ENCODE peak calls at places on chromosomes 4 and X, in four cellular contexts. One of them, this sample, is unnamed.

GRCh38 chr4:6071191-6071958 is 53.1 kb upstream of the C4orf50 start:
- DNase-seq in HepG2: no peak
- DNase-seq in K562: no peak
- DNase-seq in GM12878: no peak
- DNase-seq in this sample: peak; percentile 37

GRCh38 chr4:20260821-20261220 is 9.1 kb downstream of the SLIT2 start:
- DNase-seq in HepG2: no peak
- DNase-seq in K562: no peak
- DNase-seq in GM12878: no peak
- DNase-seq in this sample: no peak

GRCh38 chr4:81290818-81291217 is 75.8 kb upstream of the PRKG2 start:
- DNase-seq in HepG2: no peak
- DNase-seq in K562: no peak
- DNase-seq in GM12878: no peak
- DNase-seq in this sample: no peak

GRCh38 chrX:121823406-121823805 is 776.0 kb downstream of the GLUD2 start:
- DNase-seq in HepG2: no peak
- DNase-seq in K562: no peak
- DNase-seq in GM12878: no peak
- DNase-seq in this sample: no peak

GRCh38 chr4:128958194-128958593 is 135.1 kb downstream of the SCLT1 start:
- DNase-seq in HepG2: peak; percentile 83
- DNase-seq in K562: no peak
- DNase-seq in GM12878: no peak
- DNase-seq in this sample: no peak

GRCh38 chr4:25970691-25971427 is 56.8 kb downstream of the SMIM20 start:
- DNase-seq in HepG2: peak; percentile 28
- DNase-seq in K562: no peak
- DNase-seq in GM12878: no peak
- DNase-seq in this sample: no peak

GRCh38 chrX:39693298-39693697 is 404.5 kb downstream of the BCOR start:
- DNase-seq in HepG2: no peak
- DNase-seq in K562: peak; percentile 87
- DNase-seq in GM12878: no peak
- DNase-seq in this sample: no peak

GRCh38 chrX:136847874-136848273 is 32.7 kb downstream of the RBMX start:
- DNase-seq in HepG2: no peak
- DNase-seq in K562: peak; percentile 78
- DNase-seq in GM12878: no peak
- DNase-seq in this sample: no peak

GRCh38 chr4:20916106-20916505 is 215.8 kb downstream of the PACRGL start:
- DNase-seq in HepG2: no peak
- DNase-seq in K562: no peak
- DNase-seq in GM12878: no peak
- DNase-seq in this sample: no peak

GRCh38 chrX:109448539-109448938 is 33.3 kb downstream of the GUCY2F start:
- DNase-seq in HepG2: no peak
- DNase-seq in K562: no peak
- DNase-seq in GM12878: no peak
- DNase-seq in this sample: no peak

GRCh38 chrX:13287816-13288215 is 32.0 kb downstream of the ATXN3L start:
- DNase-seq in HepG2: no peak
- DNase-seq in K562: peak; percentile 69
- DNase-seq in GM12878: no peak
- DNase-seq in this sample: no peak

GRCh38 chr4:2412534-2412884 is 5.9 kb downstream of the ZFYVE28 start:
- DNase-seq in HepG2: no peak
- DNase-seq in K562: peak; percentile 83
- DNase-seq in GM12878: no peak
- DNase-seq in this sample: no peak

DNA sequence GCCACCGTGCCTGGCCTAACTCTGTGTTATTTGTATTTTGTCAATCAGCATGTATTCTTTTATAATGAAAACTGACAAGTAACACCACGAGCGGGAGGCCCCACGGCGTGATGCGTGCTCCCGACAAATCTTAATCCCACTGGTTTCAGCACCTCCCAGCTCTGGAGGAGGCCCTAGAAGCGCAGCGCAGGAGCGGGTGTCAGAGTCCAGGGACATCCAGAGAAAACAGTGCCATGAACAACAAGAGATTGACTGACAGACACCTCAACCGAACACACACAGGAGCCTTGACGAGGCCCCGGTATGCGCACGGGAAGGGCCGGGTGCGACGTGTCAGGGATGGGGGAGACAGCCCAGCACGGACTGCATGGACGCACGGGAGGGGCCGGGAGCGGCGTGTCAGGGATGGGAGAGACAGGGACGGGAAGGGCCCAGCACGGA is 23.0 kb downstream of the GAK start:
- DNase-seq in HepG2: no peak
- DNase-seq in K562: no peak
- DNase-seq in GM12878: no peak
- DNase-seq in this sample: no peak
- TF ChIP-seq CBFB in HepG2: no peak
- TF ChIP-seq CBFB in K562: no peak
- TF ChIP-seq CBFB in GM12878: no peak
- TF ChIP-seq CBFB in this sample: no peak

GRCh38 chr4:115201042-115201330 is 87.6 kb upstream of the NDST4 start:
- DNase-seq in HepG2: no peak
- DNase-seq in K562: no peak
- DNase-seq in GM12878: no peak
- DNase-seq in this sample: no peak
- TF ChIP-seq CBFB in HepG2: no peak
- TF ChIP-seq CBFB in K562: no peak
- TF ChIP-seq CBFB in GM12878: no peak
- TF ChIP-seq CBFB in this sample: no peak

GRCh38 chr4:52172166-52172565 is 121.1 kb downstream of the SPATA18 start:
- DNase-seq in HepG2: no peak
- DNase-seq in K562: peak; percentile 3
- DNase-seq in GM12878: no peak
- DNase-seq in this sample: peak; percentile 14

GRCh38 chr4:52173470-52174055 is 122.5 kb downstream of the SPATA18 start:
- DNase-seq in HepG2: no peak
- DNase-seq in K562: no peak
- DNase-seq in GM12878: no peak
- DNase-seq in this sample: no peak
- TF ChIP-seq CBFB in HepG2: no peak
- TF ChIP-seq CBFB in K562: no peak
- TF ChIP-seq CBFB in GM12878: no peak
- TF ChIP-seq CBFB in this sample: no peak

GRCh38 chrX:154355776-154356140 is 18.7 kb downstream of the FLNA start:
- DNase-seq in HepG2: no peak
- DNase-seq in K562: no peak
- DNase-seq in GM12878: no peak
- DNase-seq in this sample: no peak

GRCh38 chrX:154355094-154355775 is 19.2 kb downstream of the FLNA start:
- DNase-seq in HepG2: no peak
- DNase-seq in K562: no peak
- DNase-seq in GM12878: no peak
- DNase-seq in this sample: no peak

GRCh38 chrX:154354013-154354412 is 20.4 kb downstream of the FLNA start:
- DNase-seq in HepG2: no peak
- DNase-seq in K562: no peak
- DNase-seq in GM12878: no peak
- DNase-seq in this sample: no peak

GRCh38 chrX:154353172-154353843 is 21.1 kb downstream of the FLNA start:
- DNase-seq in HepG2: no peak
- DNase-seq in K562: no peak
- DNase-seq in GM12878: no peak
- DNase-seq in this sample: no peak

DNA sequence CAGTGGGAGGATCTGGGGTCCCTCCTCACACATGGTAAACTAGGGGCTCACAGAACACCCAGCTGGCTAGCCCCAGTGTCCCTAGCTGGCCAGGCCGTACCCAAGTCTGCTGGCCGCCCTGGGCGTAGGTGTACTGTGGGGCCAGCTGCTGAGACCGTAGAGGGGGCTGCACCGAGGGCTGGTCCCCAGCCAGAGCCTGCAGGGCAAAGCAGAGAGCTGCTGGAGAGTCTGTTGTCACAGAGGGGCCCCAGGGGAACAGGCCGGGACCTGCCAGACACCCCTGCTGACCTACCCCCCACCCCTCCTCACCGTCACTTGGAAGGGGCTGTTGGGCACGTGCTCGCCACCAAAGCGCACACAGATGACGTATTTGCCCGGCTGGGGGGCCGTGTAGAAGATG is 19.9 kb downstream of the FLNA start:
- DNase-seq in HepG2: no peak
- DNase-seq in K562: no peak
- DNase-seq in GM12878: no peak
- DNase-seq in this sample: no peak
- TF ChIP-seq CBFB in HepG2: no peak
- TF ChIP-seq CBFB in K562: no peak
- TF ChIP-seq CBFB in GM12878: no peak
- TF ChIP-seq CBFB in this sample: no peak

GRCh38 chr4:37803348-37803973 is 23.0 kb upstream of the PGM2 start:
- DNase-seq in HepG2: peak; percentile 57
- DNase-seq in K562: peak; percentile 52
- DNase-seq in GM12878: no peak
- DNase-seq in this sample: no peak
- TF ChIP-seq CBFB in HepG2: no peak
- TF ChIP-seq CBFB in K562: no peak
- TF ChIP-seq CBFB in GM12878: no peak
- TF ChIP-seq CBFB in this sample: no peak

GRCh38 chrX:49271341-49271740 is 1.7 kb downstream of the PPP1R3F start:
- DNase-seq in HepG2: no peak
- DNase-seq in K562: no peak
- DNase-seq in GM12878: no peak
- DNase-seq in this sample: no peak

GRCh38 chrX:49269768-49270248 is at the start of gene PPP1R3F:
- DNase-seq in HepG2: no peak
- DNase-seq in K562: peak; percentile 23
- DNase-seq in GM12878: no peak
- DNase-seq in this sample: no peak

GRCh38 chrX:49270249-49270921 is 792 bp downstream of the PPP1R3F start:
- DNase-seq in HepG2: no peak
- DNase-seq in K562: no peak
- DNase-seq in GM12878: no peak
- DNase-seq in this sample: peak; percentile 13

GRCh38 chrX:49273181-49273727 is 3.7 kb downstream of the PPP1R3F start:
- DNase-seq in HepG2: no peak
- DNase-seq in K562: no peak
- DNase-seq in GM12878: no peak
- DNase-seq in this sample: no peak

GRCh38 chrX:49272426-49272825 is 2.8 kb downstream of the PPP1R3F start:
- DNase-seq in HepG2: no peak
- DNase-seq in K562: no peak
- DNase-seq in GM12878: no peak
- DNase-seq in this sample: no peak
- TF ChIP-seq CBFB in HepG2: no peak
- TF ChIP-seq CBFB in K562: no peak
- TF ChIP-seq CBFB in GM12878: no peak
- TF ChIP-seq CBFB in this sample: no peak

This sample was measured in WTC11.